ENCODE peak calls at places on chromosomes 11 and 22, in four cellular contexts. One of them, this sample, is unnamed.

GRCh38 chr11:131766637-131767036 is 396.2 kb downstream of the NTM start:
- DNase-seq in astrocyte of the spinal cord: no peak
- DNase-seq in astrocyte of the cerebellum: no peak
- DNase-seq in endothelial cell: no peak
- DNase-seq in this sample: no peak

GRCh38 chr22:36757608-36758220 is 18.2 kb downstream of the IFT27 start:
- DNase-seq in astrocyte of the spinal cord: peak
- DNase-seq in astrocyte of the cerebellum: peak
- DNase-seq in endothelial cell: peak
- DNase-seq in this sample: no peak

GRCh38 chr22:25492950-25493790 is 71.3 kb upstream of the GRK3 start:
- DNase-seq in astrocyte of the spinal cord: no peak
- DNase-seq in astrocyte of the cerebellum: no peak
- DNase-seq in endothelial cell: no peak
- DNase-seq in this sample: no peak

GRCh38 chr22:23764931-23765881 is 2.4 kb downstream of the C22orf15 start:
- DNase-seq in astrocyte of the spinal cord: no peak
- DNase-seq in astrocyte of the cerebellum: no peak
- DNase-seq in endothelial cell: no peak
- DNase-seq in this sample: no peak

GRCh38 chr11:20261526-20261925 is 101.3 kb upstream of the DBX1 start:
- DNase-seq in astrocyte of the spinal cord: no peak
- DNase-seq in astrocyte of the cerebellum: no peak
- DNase-seq in endothelial cell: no peak
- DNase-seq in this sample: no peak

GRCh38 chr11:101497292-101497691 is 86.5 kb downstream of the TRPC6 start:
- DNase-seq in astrocyte of the spinal cord: peak
- DNase-seq in astrocyte of the cerebellum: no peak
- DNase-seq in endothelial cell: no peak
- DNase-seq in this sample: no peak

GRCh38 chr11:36288442-36289225 is 590 bp downstream of the COMMD9 start:
- DNase-seq in astrocyte of the spinal cord: no peak
- DNase-seq in astrocyte of the cerebellum: no peak
- DNase-seq in endothelial cell: no peak
- DNase-seq in this sample: no peak

GRCh38 chr22:36160499-36160942 is at the start of gene APOL3:
- DNase-seq in astrocyte of the spinal cord: peak
- DNase-seq in astrocyte of the cerebellum: peak
- DNase-seq in endothelial cell: no peak
- DNase-seq in this sample: peak

GRCh38 chr11:18384157-18384641 is 10.2 kb upstream of the LDHA start:
- DNase-seq in astrocyte of the spinal cord: peak
- DNase-seq in astrocyte of the cerebellum: peak
- DNase-seq in endothelial cell: no peak
- DNase-seq in this sample: peak

DNA sequence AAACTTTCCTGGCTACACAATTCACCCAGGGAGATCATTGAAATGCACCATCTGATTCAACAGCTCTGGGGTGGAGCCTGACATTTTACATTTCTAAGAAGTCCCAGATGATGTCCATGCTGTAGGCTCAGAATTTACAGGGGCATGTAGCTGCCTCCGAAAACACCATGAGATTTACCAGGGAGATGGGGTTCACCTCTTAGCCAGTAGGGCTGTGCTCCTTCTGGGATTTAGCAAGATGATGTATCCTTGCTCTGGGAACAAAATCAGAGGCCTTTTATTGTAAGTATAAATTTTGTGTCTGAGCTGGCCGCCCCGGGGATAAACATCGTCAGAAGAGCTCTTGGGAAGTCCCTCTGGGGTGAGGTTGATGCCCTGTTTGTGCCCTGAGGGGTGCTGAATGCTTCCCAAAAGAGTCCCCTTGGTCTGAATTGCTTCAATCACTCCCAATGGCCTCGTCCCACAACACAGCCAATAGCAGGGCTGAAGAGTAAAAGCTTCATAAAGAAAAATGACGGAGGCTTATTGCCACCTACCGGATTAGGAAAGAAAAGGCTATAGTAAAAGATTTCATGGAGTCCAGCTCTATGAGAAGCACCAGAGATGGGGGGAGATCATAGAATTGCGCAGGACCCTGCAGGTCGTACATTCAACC is 33.4 kb upstream of the API5 start:
- DNase-seq in astrocyte of the spinal cord: peak
- DNase-seq in astrocyte of the cerebellum: no peak
- DNase-seq in endothelial cell: no peak
- DNase-seq in this sample: peak
- TF ChIP-seq CTCF in astrocyte of the spinal cord: peak
- TF ChIP-seq CTCF in astrocyte of the cerebellum: peak
- TF ChIP-seq CTCF in endothelial cell: no peak
- TF ChIP-seq CTCF in this sample: peak

DNA sequence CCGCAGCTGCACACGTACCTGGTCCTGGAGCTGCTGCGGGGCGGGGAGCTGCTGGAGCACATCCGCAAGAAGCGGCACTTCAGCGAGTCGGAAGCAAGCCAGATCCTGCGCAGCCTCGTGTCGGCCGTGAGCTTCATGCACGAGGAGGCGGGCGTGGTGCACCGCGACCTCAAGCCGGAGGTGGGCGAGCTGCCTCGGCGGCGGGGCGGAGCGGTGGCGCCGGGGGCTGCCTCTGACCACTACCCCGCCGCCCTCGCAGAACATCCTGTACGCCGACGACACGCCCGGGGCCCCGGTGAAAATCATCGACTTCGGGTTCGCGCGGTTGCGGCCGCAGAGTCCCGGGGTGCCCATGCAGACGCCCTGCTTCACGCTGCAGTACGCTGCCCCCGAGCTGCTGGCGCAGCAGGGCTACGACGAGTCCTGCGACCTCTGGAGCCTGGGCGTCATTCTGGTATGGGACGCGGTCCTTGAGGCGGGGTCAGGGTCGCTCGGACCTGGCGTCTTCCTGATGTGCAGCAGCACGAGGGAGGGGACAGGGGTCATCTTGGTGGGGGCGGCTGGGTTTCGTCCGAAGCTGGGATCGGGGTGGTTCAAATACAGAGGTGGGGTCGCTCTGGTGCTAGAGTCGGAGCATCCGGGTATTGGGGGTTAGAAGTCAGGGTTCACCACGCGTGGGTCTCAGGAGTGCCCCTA is 10.6 kb downstream of the RPS6KA4 start:
- DNase-seq in astrocyte of the spinal cord: no peak
- DNase-seq in astrocyte of the cerebellum: no peak
- DNase-seq in endothelial cell: no peak
- DNase-seq in this sample: no peak
- TF ChIP-seq CTCF in astrocyte of the spinal cord: no peak
- TF ChIP-seq CTCF in astrocyte of the cerebellum: no peak
- TF ChIP-seq CTCF in endothelial cell: no peak
- TF ChIP-seq CTCF in this sample: no peak

GRCh38 chr11:26719289-26719688 is 2.6 kb downstream of the SLC5A12 start:
- DNase-seq in astrocyte of the spinal cord: no peak
- DNase-seq in astrocyte of the cerebellum: no peak
- DNase-seq in endothelial cell: no peak
- DNase-seq in this sample: no peak
- TF ChIP-seq CTCF in astrocyte of the spinal cord: no peak
- TF ChIP-seq CTCF in astrocyte of the cerebellum: no peak
- TF ChIP-seq CTCF in endothelial cell: no peak
- TF ChIP-seq CTCF in this sample: no peak

GRCh38 chr11:75426720-75427086 is 6.3 kb downstream of the KLHL35 start:
- DNase-seq in astrocyte of the spinal cord: no peak
- DNase-seq in astrocyte of the cerebellum: no peak
- DNase-seq in endothelial cell: no peak
- DNase-seq in this sample: no peak

GRCh38 chr11:75423721-75424120 is 9.3 kb downstream of the KLHL35 start:
- DNase-seq in astrocyte of the spinal cord: no peak
- DNase-seq in astrocyte of the cerebellum: no peak
- DNase-seq in endothelial cell: no peak
- DNase-seq in this sample: no peak

GRCh38 chr11:75427181-75427580 is 5.8 kb downstream of the KLHL35 start:
- DNase-seq in astrocyte of the spinal cord: no peak
- DNase-seq in astrocyte of the cerebellum: no peak
- DNase-seq in endothelial cell: no peak
- DNase-seq in this sample: no peak

GRCh38 chr11:75424396-75424795 is 8.6 kb downstream of the KLHL35 start:
- DNase-seq in astrocyte of the spinal cord: no peak
- DNase-seq in astrocyte of the cerebellum: no peak
- DNase-seq in endothelial cell: no peak
- DNase-seq in this sample: no peak

DNA sequence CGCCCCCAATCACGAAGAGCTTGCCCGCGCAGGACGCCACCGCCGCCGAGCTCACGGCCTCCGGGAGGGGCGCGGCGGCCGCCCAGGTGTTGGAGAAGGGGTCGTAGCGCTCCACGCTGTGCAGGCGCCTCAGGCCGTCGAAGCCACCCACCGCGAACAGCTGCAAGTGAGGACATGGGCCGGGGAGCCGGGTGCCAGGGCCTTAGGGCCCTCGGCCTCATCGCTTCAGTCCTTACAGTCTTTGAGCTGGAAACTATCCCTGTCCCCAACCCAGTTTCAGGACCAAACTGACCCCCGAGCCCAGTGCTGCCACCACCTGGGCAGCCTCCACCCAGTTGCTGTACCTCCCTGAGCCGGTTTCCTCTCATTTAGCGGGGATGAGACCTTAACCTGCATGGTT is 7.6 kb downstream of the KLHL35 start:
- DNase-seq in astrocyte of the spinal cord: no peak
- DNase-seq in astrocyte of the cerebellum: no peak
- DNase-seq in endothelial cell: peak
- DNase-seq in this sample: no peak
- TF ChIP-seq CTCF in astrocyte of the spinal cord: peak
- TF ChIP-seq CTCF in astrocyte of the cerebellum: peak
- TF ChIP-seq CTCF in endothelial cell: peak
- TF ChIP-seq CTCF in this sample: no peak

DNA sequence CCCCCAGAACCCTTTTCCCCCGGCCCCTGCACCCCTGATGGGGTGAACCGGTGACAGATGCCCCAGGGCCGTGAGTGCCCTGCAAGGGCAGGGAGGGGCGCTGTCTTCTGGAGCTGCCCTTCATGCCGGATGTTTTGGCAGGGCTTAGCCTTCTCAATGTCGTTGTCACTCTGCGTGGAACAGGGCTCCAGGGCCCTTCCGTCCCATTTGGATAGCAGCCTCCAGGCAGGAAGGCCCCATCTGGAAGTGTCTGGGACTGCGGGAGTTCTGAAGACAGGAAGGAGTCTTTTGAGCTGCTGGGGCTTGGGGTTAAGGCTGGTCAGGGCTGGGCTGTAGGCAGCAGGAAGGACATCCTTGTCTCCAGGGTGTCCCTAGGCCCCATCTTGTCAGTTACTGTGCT is 4.6 kb downstream of the FRMD8 start:
- DNase-seq in astrocyte of the spinal cord: peak
- DNase-seq in astrocyte of the cerebellum: no peak
- DNase-seq in endothelial cell: peak
- DNase-seq in this sample: no peak
- TF ChIP-seq CTCF in astrocyte of the spinal cord: no peak
- TF ChIP-seq CTCF in astrocyte of the cerebellum: peak
- TF ChIP-seq CTCF in endothelial cell: no peak
- TF ChIP-seq CTCF in this sample: no peak

GRCh38 chr11:22177186-22177585 is 15.7 kb upstream of the ANO5 start:
- DNase-seq in astrocyte of the spinal cord: no peak
- DNase-seq in astrocyte of the cerebellum: no peak
- DNase-seq in endothelial cell: no peak
- DNase-seq in this sample: no peak
- TF ChIP-seq CTCF in astrocyte of the spinal cord: no peak
- TF ChIP-seq CTCF in astrocyte of the cerebellum: no peak
- TF ChIP-seq CTCF in endothelial cell: peak
- TF ChIP-seq CTCF in this sample: no peak